ENCODE peak calls at places on chromosomes 1 and 21, in nine cellular contexts. One of them, this sample, is unnamed.

GRCh38 chr1:172640146-172640545 is 18.8 kb upstream of the FASLG start:
- DNase-seq in astrocyte of the spinal cord: peak; percentile 43
- DNase-seq in AG10803: peak; percentile 71
- DNase-seq in IMR-90: peak; percentile 42
- DNase-seq in esophagus squamous epithelium: no peak
- DNase-seq in left ventricle myocardium inferior: no peak
- DNase-seq in B cell: no peak
- DNase-seq in endothelial cell of umbilical vein: no peak
- DNase-seq in CD8-positive, alpha-beta T cell: no peak
- DNase-seq in this sample: no peak

GRCh38 chr1:17669866-17670451 is 85.2 kb upstream of the ACTL8 start:
- DNase-seq in astrocyte of the spinal cord: no peak
- DNase-seq in AG10803: no peak
- DNase-seq in IMR-90: no peak
- DNase-seq in esophagus squamous epithelium: no peak
- DNase-seq in left ventricle myocardium inferior: peak; percentile 55
- DNase-seq in B cell: no peak
- DNase-seq in endothelial cell of umbilical vein: no peak
- DNase-seq in CD8-positive, alpha-beta T cell: no peak
- DNase-seq in this sample: no peak

GRCh38 chr1:212575333-212575732 is 33.2 kb upstream of the ATF3 start:
- DNase-seq in astrocyte of the spinal cord: no peak
- DNase-seq in AG10803: no peak
- DNase-seq in IMR-90: no peak
- DNase-seq in esophagus squamous epithelium: no peak
- DNase-seq in left ventricle myocardium inferior: no peak
- DNase-seq in B cell: no peak
- DNase-seq in endothelial cell of umbilical vein: no peak
- DNase-seq in CD8-positive, alpha-beta T cell: no peak
- DNase-seq in this sample: no peak

GRCh38 chr1:214281902-214282695 is 1.1 kb downstream of the SMYD2 start:
- DNase-seq in astrocyte of the spinal cord: peak; percentile 60
- DNase-seq in AG10803: peak; percentile 63
- DNase-seq in IMR-90: peak; percentile 69
- DNase-seq in esophagus squamous epithelium: no peak
- DNase-seq in left ventricle myocardium inferior: no peak
- DNase-seq in B cell: no peak
- DNase-seq in endothelial cell of umbilical vein: no peak
- DNase-seq in CD8-positive, alpha-beta T cell: no peak
- DNase-seq in this sample: no peak

GRCh38 chr1:69524010-69524409 is 43.7 kb upstream of the LRRC7 start:
- DNase-seq in astrocyte of the spinal cord: peak; percentile 64
- DNase-seq in AG10803: peak; percentile 72
- DNase-seq in IMR-90: peak; percentile 46
- DNase-seq in esophagus squamous epithelium: no peak
- DNase-seq in left ventricle myocardium inferior: no peak
- DNase-seq in B cell: no peak
- DNase-seq in endothelial cell of umbilical vein: no peak
- DNase-seq in CD8-positive, alpha-beta T cell: no peak
- DNase-seq in this sample: no peak

GRCh38 chr1:31626451-31627202 is 9.1 kb downstream of the HCRTR1 start:
- DNase-seq in astrocyte of the spinal cord: no peak
- DNase-seq in AG10803: peak; percentile 49
- DNase-seq in IMR-90: peak; percentile 29
- DNase-seq in esophagus squamous epithelium: no peak
- DNase-seq in left ventricle myocardium inferior: no peak
- DNase-seq in B cell: peak; percentile 24
- DNase-seq in endothelial cell of umbilical vein: no peak
- DNase-seq in CD8-positive, alpha-beta T cell: no peak
- DNase-seq in this sample: no peak

GRCh38 chr1:187474266-187474665 is 645.5 kb downstream of the PLA2G4A start:
- DNase-seq in astrocyte of the spinal cord: peak; percentile 62
- DNase-seq in AG10803: peak; percentile 11
- DNase-seq in IMR-90: peak; percentile 80
- DNase-seq in esophagus squamous epithelium: no peak
- DNase-seq in left ventricle myocardium inferior: no peak
- DNase-seq in B cell: no peak
- DNase-seq in endothelial cell of umbilical vein: peak; percentile 40
- DNase-seq in CD8-positive, alpha-beta T cell: no peak
- DNase-seq in this sample: no peak

GRCh38 chr1:43933386-43934278 is at the start of gene ARTN:
- DNase-seq in astrocyte of the spinal cord: no peak
- DNase-seq in AG10803: no peak
- DNase-seq in IMR-90: no peak
- DNase-seq in esophagus squamous epithelium: no peak
- DNase-seq in left ventricle myocardium inferior: no peak
- DNase-seq in B cell: no peak
- DNase-seq in endothelial cell of umbilical vein: no peak
- DNase-seq in CD8-positive, alpha-beta T cell: no peak
- DNase-seq in this sample: peak; percentile 38

GRCh38 chr21:36145259-36145658 is 10.4 kb downstream of the CBR3 start:
- DNase-seq in astrocyte of the spinal cord: no peak
- DNase-seq in AG10803: no peak
- DNase-seq in IMR-90: no peak
- DNase-seq in esophagus squamous epithelium: no peak
- DNase-seq in left ventricle myocardium inferior: no peak
- DNase-seq in B cell: no peak
- DNase-seq in endothelial cell of umbilical vein: no peak
- DNase-seq in CD8-positive, alpha-beta T cell: no peak
- DNase-seq in this sample: no peak

GRCh38 chr1:11858968-11859871 is 475 bp upstream of the NPPB start:
- DNase-seq in astrocyte of the spinal cord: peak; percentile 65
- DNase-seq in AG10803: peak; percentile 40
- DNase-seq in IMR-90: peak; percentile 49
- DNase-seq in esophagus squamous epithelium: no peak
- DNase-seq in left ventricle myocardium inferior: peak; percentile 59
- DNase-seq in B cell: peak; percentile 67
- DNase-seq in endothelial cell of umbilical vein: peak; percentile 61
- DNase-seq in CD8-positive, alpha-beta T cell: peak; percentile 54
- DNase-seq in this sample: peak; percentile 86

GRCh38 chr1:12075195-12076114 is 12.4 kb downstream of the TNFRSF8 start:
- DNase-seq in astrocyte of the spinal cord: peak; percentile 46
- DNase-seq in AG10803: peak; percentile 96
- DNase-seq in IMR-90: peak; percentile 94
- DNase-seq in esophagus squamous epithelium: no peak
- DNase-seq in left ventricle myocardium inferior: no peak
- DNase-seq in B cell: no peak
- DNase-seq in endothelial cell of umbilical vein: no peak
- DNase-seq in CD8-positive, alpha-beta T cell: no peak
- DNase-seq in this sample: no peak

GRCh38 chr1:19735419-19736127 is 64.1 kb downstream of the TMCO4 start:
- DNase-seq in astrocyte of the spinal cord: peak; percentile 98
- DNase-seq in AG10803: peak; percentile 98
- DNase-seq in IMR-90: peak; percentile 98
- DNase-seq in esophagus squamous epithelium: no peak
- DNase-seq in left ventricle myocardium inferior: peak; percentile 66
- DNase-seq in B cell: no peak
- DNase-seq in endothelial cell of umbilical vein: no peak
- DNase-seq in CD8-positive, alpha-beta T cell: no peak
- DNase-seq in this sample: no peak

GRCh38 chr1:177122869-177123268 is 41.6 kb downstream of the ASTN1 start:
- DNase-seq in astrocyte of the spinal cord: no peak
- DNase-seq in AG10803: no peak
- DNase-seq in IMR-90: no peak
- DNase-seq in esophagus squamous epithelium: no peak
- DNase-seq in left ventricle myocardium inferior: no peak
- DNase-seq in B cell: no peak
- DNase-seq in endothelial cell of umbilical vein: no peak
- DNase-seq in CD8-positive, alpha-beta T cell: no peak
- DNase-seq in this sample: no peak

GRCh38 chr1:100597069-100597741 is 59.3 kb downstream of the GPR88 start:
- DNase-seq in astrocyte of the spinal cord: peak; percentile 91
- DNase-seq in AG10803: peak; percentile 87
- DNase-seq in IMR-90: peak; percentile 90
- DNase-seq in esophagus squamous epithelium: no peak
- DNase-seq in left ventricle myocardium inferior: no peak
- DNase-seq in B cell: no peak
- DNase-seq in endothelial cell of umbilical vein: peak; percentile 95
- DNase-seq in CD8-positive, alpha-beta T cell: no peak
- DNase-seq in this sample: no peak

GRCh38 chr1:53625049-53625448 is 113.9 kb downstream of the GLIS1 start:
- DNase-seq in astrocyte of the spinal cord: peak; percentile 53
- DNase-seq in AG10803: peak; percentile 92
- DNase-seq in IMR-90: peak; percentile 58
- DNase-seq in esophagus squamous epithelium: no peak
- DNase-seq in left ventricle myocardium inferior: no peak
- DNase-seq in B cell: no peak
- DNase-seq in endothelial cell of umbilical vein: no peak
- DNase-seq in CD8-positive, alpha-beta T cell: no peak
- DNase-seq in this sample: no peak

GRCh38 chr1:110262846-110263631 is 52.9 kb downstream of the KCNC4 start:
- DNase-seq in astrocyte of the spinal cord: no peak
- DNase-seq in AG10803: no peak
- DNase-seq in IMR-90: no peak
- DNase-seq in esophagus squamous epithelium: no peak
- DNase-seq in left ventricle myocardium inferior: no peak
- DNase-seq in B cell: no peak
- DNase-seq in endothelial cell of umbilical vein: no peak
- DNase-seq in CD8-positive, alpha-beta T cell: no peak
- DNase-seq in this sample: no peak

GRCh38 chr1:211017066-211017691 is 116.8 kb downstream of the KCNH1 start:
- DNase-seq in astrocyte of the spinal cord: no peak
- DNase-seq in AG10803: no peak
- DNase-seq in IMR-90: peak; percentile 6
- DNase-seq in esophagus squamous epithelium: no peak
- DNase-seq in left ventricle myocardium inferior: no peak
- DNase-seq in B cell: no peak
- DNase-seq in endothelial cell of umbilical vein: no peak
- DNase-seq in CD8-positive, alpha-beta T cell: no peak
- DNase-seq in this sample: no peak

GRCh38 chr1:63537940-63538339 is 14.6 kb downstream of the EFCAB7 start:
- DNase-seq in astrocyte of the spinal cord: peak; percentile 21
- DNase-seq in AG10803: peak; percentile 11
- DNase-seq in IMR-90: peak; percentile 15
- DNase-seq in esophagus squamous epithelium: no peak
- DNase-seq in left ventricle myocardium inferior: no peak
- DNase-seq in B cell: no peak
- DNase-seq in endothelial cell of umbilical vein: peak; percentile 24
- DNase-seq in CD8-positive, alpha-beta T cell: no peak
- DNase-seq in this sample: no peak

GRCh38 chr1:158390342-158390741 is 8.9 kb downstream of the OR10T2 start:
- DNase-seq in astrocyte of the spinal cord: no peak
- DNase-seq in AG10803: no peak
- DNase-seq in IMR-90: no peak
- DNase-seq in esophagus squamous epithelium: no peak
- DNase-seq in left ventricle myocardium inferior: no peak
- DNase-seq in B cell: no peak
- DNase-seq in endothelial cell of umbilical vein: no peak
- DNase-seq in CD8-positive, alpha-beta T cell: no peak
- DNase-seq in this sample: no peak

DNA sequence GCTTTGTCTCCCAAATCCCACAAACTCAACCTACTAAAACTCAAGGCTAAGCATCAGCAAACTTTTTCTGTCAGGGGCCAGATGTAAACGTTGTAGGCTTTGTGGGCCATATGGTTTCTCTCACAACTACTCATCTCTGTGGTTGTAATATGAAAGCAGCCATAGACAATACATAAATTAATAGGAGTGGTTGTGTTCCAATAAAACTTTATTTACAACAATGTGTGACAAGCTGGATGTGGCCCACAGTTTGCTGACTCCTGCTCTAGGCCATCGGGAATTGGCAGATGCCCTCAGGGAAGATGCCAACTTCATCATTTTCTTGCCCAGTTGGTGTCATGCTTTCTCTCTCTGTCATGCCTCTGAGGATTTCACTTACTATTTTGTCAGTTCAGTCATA is 17.5 kb upstream of the ERRFI1 start:
- DNase-seq in astrocyte of the spinal cord: no peak
- DNase-seq in AG10803: no peak
- DNase-seq in IMR-90: no peak
- DNase-seq in esophagus squamous epithelium: no peak
- DNase-seq in left ventricle myocardium inferior: no peak
- DNase-seq in B cell: no peak
- DNase-seq in endothelial cell of umbilical vein: no peak
- DNase-seq in CD8-positive, alpha-beta T cell: no peak
- DNase-seq in this sample: no peak
- TF ChIP-seq CTCF in astrocyte of the spinal cord: no peak
- TF ChIP-seq CTCF in AG10803: no peak
- TF ChIP-seq CTCF in IMR-90: no peak
- TF ChIP-seq CTCF in esophagus squamous epithelium: no peak
- TF ChIP-seq CTCF in left ventricle myocardium inferior: no peak
- TF ChIP-seq CTCF in B cell: no peak
- TF ChIP-seq CTCF in endothelial cell of umbilical vein: no peak
- TF ChIP-seq CTCF in CD8-positive, alpha-beta T cell: no peak
- TF ChIP-seq CTCF in this sample: no peak

GRCh38 chr1:54927475-54928240 is 40.7 kb upstream of the DHCR24 start:
- DNase-seq in astrocyte of the spinal cord: peak; percentile 68
- DNase-seq in AG10803: peak; percentile 56
- DNase-seq in IMR-90: peak; percentile 63
- DNase-seq in esophagus squamous epithelium: no peak
- DNase-seq in left ventricle myocardium inferior: peak; percentile 27
- DNase-seq in B cell: no peak
- DNase-seq in endothelial cell of umbilical vein: peak; percentile 33
- DNase-seq in CD8-positive, alpha-beta T cell: no peak
- DNase-seq in this sample: no peak
- TF ChIP-seq CTCF in astrocyte of the spinal cord: no peak
- TF ChIP-seq CTCF in AG10803: no peak
- TF ChIP-seq CTCF in IMR-90: no peak
- TF ChIP-seq CTCF in esophagus squamous epithelium: no peak
- TF ChIP-seq CTCF in left ventricle myocardium inferior: no peak
- TF ChIP-seq CTCF in B cell: no peak
- TF ChIP-seq CTCF in endothelial cell of umbilical vein: no peak
- TF ChIP-seq CTCF in CD8-positive, alpha-beta T cell: no peak
- TF ChIP-seq CTCF in this sample: no peak

DNA sequence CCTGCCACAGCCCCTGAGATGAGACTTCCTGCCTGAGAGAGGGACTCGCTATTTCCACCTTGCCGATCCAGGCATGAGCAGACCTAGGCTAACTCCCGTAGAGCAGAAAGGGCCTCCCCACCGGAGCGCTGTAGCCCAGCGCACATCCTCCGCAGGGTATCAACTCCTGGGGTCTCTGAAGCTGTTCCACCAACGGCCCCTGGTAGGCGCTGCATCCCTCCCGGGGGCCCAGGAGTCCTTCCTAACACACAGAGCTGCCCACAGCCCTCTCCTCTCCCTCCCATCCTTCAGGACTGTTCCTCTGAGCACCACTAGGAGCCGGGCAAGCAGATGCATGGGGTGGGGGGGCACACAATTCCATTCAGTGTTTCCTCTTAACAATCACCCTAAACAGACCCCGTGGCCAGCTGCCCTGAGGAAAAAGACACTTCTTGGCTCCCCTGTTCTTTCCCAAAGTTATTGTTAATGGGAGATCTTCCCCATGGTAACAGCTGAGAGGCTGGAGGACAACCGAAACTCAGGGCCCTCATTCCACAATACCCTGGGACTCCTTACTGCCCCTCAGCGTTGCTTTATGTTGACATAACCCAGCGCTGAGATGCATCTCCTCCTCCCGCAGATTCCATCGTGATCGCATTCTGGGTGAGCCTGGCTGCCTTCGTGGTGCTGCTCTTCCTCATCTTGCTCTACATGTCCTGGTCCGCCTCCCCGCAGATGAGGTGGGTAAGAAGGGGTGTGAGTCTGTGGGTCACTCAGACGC is 7.5 kb downstream of the MRAP start:
- DNase-seq in astrocyte of the spinal cord: peak; percentile 7
- DNase-seq in AG10803: no peak
- DNase-seq in IMR-90: no peak
- DNase-seq in esophagus squamous epithelium: no peak
- DNase-seq in left ventricle myocardium inferior: no peak
- DNase-seq in B cell: no peak
- DNase-seq in endothelial cell of umbilical vein: peak; percentile 25
- DNase-seq in CD8-positive, alpha-beta T cell: no peak
- DNase-seq in this sample: no peak
- TF ChIP-seq CTCF in astrocyte of the spinal cord: peak; percentile 43
- TF ChIP-seq CTCF in AG10803: no peak
- TF ChIP-seq CTCF in IMR-90: peak; percentile 12
- TF ChIP-seq CTCF in esophagus squamous epithelium: no peak
- TF ChIP-seq CTCF in left ventricle myocardium inferior: peak; percentile 52
- TF ChIP-seq CTCF in B cell: no peak
- TF ChIP-seq CTCF in endothelial cell of umbilical vein: peak; percentile 37
- TF ChIP-seq CTCF in CD8-positive, alpha-beta T cell: no peak
- TF ChIP-seq CTCF in this sample: no peak

GRCh38 chr1:50968021-50968883 is 1.8 kb upstream of the CDKN2C start:
- DNase-seq in astrocyte of the spinal cord: peak; percentile 95
- DNase-seq in AG10803: peak; percentile 94
- DNase-seq in IMR-90: peak; percentile 89
- DNase-seq in esophagus squamous epithelium: peak; percentile 41
- DNase-seq in left ventricle myocardium inferior: peak; percentile 94
- DNase-seq in B cell: peak; percentile 75
- DNase-seq in endothelial cell of umbilical vein: peak; percentile 94
- DNase-seq in CD8-positive, alpha-beta T cell: peak; percentile 75
- DNase-seq in this sample: peak; percentile 90
- TF ChIP-seq CTCF in astrocyte of the spinal cord: peak; percentile 33
- TF ChIP-seq CTCF in AG10803: peak; percentile 34
- TF ChIP-seq CTCF in IMR-90: peak; percentile 42
- TF ChIP-seq CTCF in esophagus squamous epithelium: peak; percentile 58
- TF ChIP-seq CTCF in left ventricle myocardium inferior: peak; percentile 66
- TF ChIP-seq CTCF in B cell: peak; percentile 62
- TF ChIP-seq CTCF in endothelial cell of umbilical vein: peak; percentile 30
- TF ChIP-seq CTCF in CD8-positive, alpha-beta T cell: peak; percentile 42
- TF ChIP-seq CTCF in this sample: peak; percentile 61

This sample was measured in GM13977.